ENCODE peak calls at places on chromosome 10, in five cellular contexts. A, H, P, G and N are unnamed samples.

GRCh38 chr10:106795619-106796018 is 368.9 kb downstream of the SORCS1 start:
- DNase-seq in A (peak), P (peak), G (peak), H (no peak), N (no peak)

GRCh38 chr10:25176421-25176968 is 1.7 kb downstream of the GPR158 start:
- DNase-seq in A (peak), H (no peak), G (peak), P (peak), N (no peak)

GRCh38 chr10:126787201-126787600 is 116.7 kb upstream of the C10orf90 start:
- DNase-seq in A (no peak), G (no peak), H (no peak), P (no peak), N (no peak)

GRCh38 chr10:29996842-29997123 is 62.6 kb downstream of the JCAD start:
- DNase-seq in H (no peak), P (no peak), G (no peak), A (no peak), N (no peak)

GRCh38 chr10:76558996-76559888 is 1078.4 kb downstream of the KCNMA1 start:
- DNase-seq in H (no peak), G (no peak), P (peak), A (peak), N (no peak)

GRCh38 chr10:121469797-121470606 is 128.2 kb downstream of the FGFR2 start:
- DNase-seq in P (no peak), A (no peak), G (no peak), H (no peak), N (peak)

GRCh38 chr10:89699581-89700064 is 1.8 kb upstream of the KIF20B start:
- DNase-seq in P (no peak), A (no peak), H (no peak), G (no peak), N (no peak)

GRCh38 chr10:21675157-21675796 is 141.2 kb downstream of the MLLT10 start:
- DNase-seq in P (peak), H (no peak), A (peak), G (peak), N (peak)

GRCh38 chr10:46218921-46219320 is 67.9 kb upstream of the ANTXRL start:
- DNase-seq in G (no peak), P (no peak), A (no peak), H (no peak), N (no peak)

GRCh38 chr10:62413652-62414051 is 39.5 kb downstream of the ZNF365 start:
- DNase-seq in G (no peak), P (no peak), H (no peak), A (no peak), N (no peak)

GRCh38 chr10:49610015-49610734 is at the start of gene SLC18A3:
- DNase-seq in P (no peak), A (no peak), H (no peak), G (peak), N (no peak)

GRCh38 chr10:63798599-63799498 is 277.6 kb downstream of the REEP3 start:
- DNase-seq in P (peak), A (peak), H (no peak), G (no peak), N (peak)